ENCODE peak calls at places on chromosomes 7 and 10, in seven cellular contexts. V is natural killer cell treated with Interleukin-12 subunit alpha and Interleukin-12 subunit beta and Interleukin-15 and Interleukin-18, amount 100 ng/mL, for 72 hours; C is T-helper 9 cell; W is glomerular endothelial cell; T is NCI-H69; F is substantia nigra; D is colonic mucosa. H is an unnamed sample.

GRCh38 chr7:36564500-36564899 is 159.8 kb downstream of the AOAH start:
- DNase-seq in V (no peak), C (no peak), W (no peak), T (no peak), F (no peak), D (no peak), H (no peak)

GRCh38 chr10:132254841-132255240 is 52.9 kb downstream of the STK32C start:
- DNase-seq in V (no peak), C (no peak), W (no peak), T (no peak), F (no peak), D (no peak), H (no peak)

GRCh38 chr7:80387634-80388033 is 124.2 kb downstream of the GNAT3 start:
- DNase-seq in V (no peak), C (no peak), W (no peak), T (peak), F (no peak), D (no peak), H (no peak)

GRCh38 chr7:144827581-144828139 is 8.2 kb downstream of the TPK1 start:
- DNase-seq in V (no peak), C (no peak), W (peak), T (no peak), F (no peak), D (no peak), H (no peak)

GRCh38 chr7:191105-192034 is 1.0 kb upstream of the FAM20C start:
- DNase-seq in V (no peak), C (no peak), W (no peak), T (peak), F (no peak), D (peak), H (no peak)

GRCh38 chr7:133290041-133290440 is 37.2 kb downstream of the EXOC4 start:
- DNase-seq in V (no peak), C (no peak), W (no peak), T (no peak), F (no peak), D (no peak), H (no peak)

GRCh38 chr10:128576916-128577670 is 450.9 kb upstream of the MKI67 start:
- DNase-seq in V (no peak), C (no peak), W (no peak), T (no peak), F (no peak), D (no peak), H (no peak)

GRCh38 chr7:102220229-102220850 is 66.3 kb upstream of the SH2B2 start:
- DNase-seq in V (no peak), C (no peak), W (no peak), T (no peak), F (no peak), D (no peak), H (no peak)

GRCh38 chr10:128306966-128307365 is 180.7 kb upstream of the MKI67 start:
- DNase-seq in V (no peak), C (no peak), W (no peak), T (no peak), F (no peak), D (no peak), H (no peak)

GRCh38 chr7:85456254-85456653 is 269.4 kb upstream of the SEMA3D start:
- DNase-seq in V (no peak), C (no peak), W (no peak), T (no peak), F (no peak), D (no peak), H (no peak)

GRCh38 chr7:94510582-94511456 is 1.2 kb downstream of the CASD1 start:
- DNase-seq in V (no peak), C (peak), W (no peak), T (peak), F (peak), D (peak), H (peak)

GRCh38 chr7:96794063-96794462 is 84.4 kb upstream of the SEM1 start:
- DNase-seq in V (no peak), C (no peak), W (no peak), T (peak), F (no peak), D (no peak), H (no peak)

GRCh38 chr10:31083765-31084184 is 52.1 kb upstream of the ZNF438 start:
- DNase-seq in V (no peak), C (peak), W (no peak), T (peak), F (no peak), D (peak), H (peak)

GRCh38 chr10:74437822-74438221 is 286.8 kb downstream of the ADK start:
- DNase-seq in V (no peak), C (no peak), W (no peak), T (no peak), F (no peak), D (no peak), H (no peak)

GRCh38 chr10:63217120-63217605 is 84.0 kb downstream of the NRBF2 start:
- DNase-seq in V (no peak), C (no peak), W (no peak), T (peak), F (no peak), D (no peak), H (peak)

GRCh38 chr10:123158682-123159081 is 4.5 kb downstream of the BUB3 start:
- DNase-seq in V (no peak), C (no peak), W (no peak), T (no peak), F (no peak), D (no peak), H (no peak)

GRCh38 chr7:30453859-30454258 is 24.7 kb downstream of the NOD1 start:
- DNase-seq in V (no peak), C (no peak), W (no peak), T (peak), F (no peak), D (no peak), H (no peak)

GRCh38 chr7:151134743-151135524 is 32.6 kb downstream of the GBX1 start:
- DNase-seq in V (no peak), C (no peak), W (no peak), T (no peak), F (no peak), D (no peak), H (no peak)

GRCh38 chr10:15106352-15107013 is 9.3 kb downstream of the RPP38 start:
- DNase-seq in V (peak), C (peak), W (no peak), T (peak), F (peak), D (peak), H (peak)

GRCh38 chr7:45984386-45985295 is 63.6 kb upstream of the IGFBP3 start:
- DNase-seq in V (no peak), C (no peak), W (no peak), T (no peak), F (no peak), D (no peak), H (no peak)

GRCh38 chr7:1940402-1940786 is 270.3 kb downstream of the ELFN1 start:
- DNase-seq in V (peak), C (peak), W (no peak), T (no peak), F (no peak), D (peak), H (peak)

GRCh38 chr7:42932861-42933591 is 850 bp downstream of the MRPL32 start:
- DNase-seq in V (no peak), C (no peak), W (no peak), T (peak), F (no peak), D (peak), H (no peak)

GRCh38 chr10:56466005-56466404 is 104.9 kb upstream of the ZWINT start:
- DNase-seq in V (no peak), C (no peak), W (no peak), T (no peak), F (no peak), D (no peak), H (no peak)

GRCh38 chr7:27151945-27152815 is at the start of gene HOXA3:
- DNase-seq in V (no peak), C (no peak), W (no peak), T (peak), F (no peak), D (peak), H (no peak)

GRCh38 chr7:14714161-14714728 is 188.3 kb downstream of the DGKB start:
- DNase-seq in V (no peak), C (no peak), W (no peak), T (no peak), F (no peak), D (no peak), H (no peak)

GRCh38 chr7:121406461-121406860 is 10.4 kb upstream of the FAM3C start:
- DNase-seq in V (no peak), C (no peak), W (no peak), T (no peak), F (no peak), D (no peak), H (no peak)

GRCh38 chr7:143015102-143015501 is 11.8 kb downstream of the OR9A2 start:
- DNase-seq in V (no peak), C (no peak), W (no peak), T (no peak), F (no peak), D (no peak), H (no peak)

GRCh38 chr10:74947781-74948401 is 121.5 kb downstream of the KAT6B start:
- DNase-seq in V (no peak), C (no peak), W (no peak), T (peak), F (no peak), D (no peak), H (no peak)

GRCh38 chr10:10831085-10831484 is 186.6 kb upstream of the CELF2 start:
- DNase-seq in V (no peak), C (no peak), W (peak), T (no peak), F (no peak), D (no peak), H (no peak)

GRCh38 chr7:80583901-80584300 is 54.5 kb upstream of the CD36 start:
- DNase-seq in V (no peak), C (no peak), W (no peak), T (peak), F (no peak), D (no peak), H (no peak)

GRCh38 chr10:121610798-121611325 is 12.6 kb upstream of the FGFR2 start:
- DNase-seq in V (no peak), C (no peak), W (no peak), T (peak), F (no peak), D (no peak), H (no peak)

GRCh38 chr10:52566471-52567246 is 205.9 kb downstream of the MBL2 start:
- DNase-seq in V (no peak), C (no peak), W (peak), T (peak), F (no peak), D (no peak), H (no peak)

GRCh38 chr10:58044072-58044471 is 223.6 kb downstream of the IPMK start:
- DNase-seq in V (no peak), C (no peak), W (no peak), T (no peak), F (no peak), D (no peak), H (no peak)

GRCh38 chr10:118543714-118544400 is 51.6 kb downstream of the PRLHR start:
- DNase-seq in V (no peak), C (peak), W (no peak), T (peak), F (no peak), D (peak), H (no peak)

H was measured in T-cell.